ENCODE peak calls at places on chromosomes 16 and 17, in seven cellular contexts. K is activated CD4-positive, CD25-positive, alpha-beta regulatory T cell; J is prostate gland; G is GM04504; Y is activated naive CD8-positive, alpha-beta T cell treated with anti-CD3 and anti-CD28 coated beads for 36 hours; M is NCI-H748 treated with DMSO at 0.1 percent for 48 hours; T is heart right ventricle. Q is an unnamed sample.

GRCh38 chr17:38922538-38923291 is 2.7 kb upstream of the LASP1NB start:
- DNase-seq in K (no peak), G (peak; percentile 35), Y (no peak), J (peak; percentile 58), M (no peak), T (peak; percentile 91), Q (no peak)

GRCh38 chr17:28139822-28140221 is 97.3 kb downstream of the NLK start:
- DNase-seq in G (no peak), M (no peak), Y (no peak), K (no peak), T (no peak), J (no peak), Q (no peak)

GRCh38 chr16:10250137-10250850 is 68.1 kb upstream of the GRIN2A start:
- DNase-seq in T (no peak), J (peak; percentile 32), M (no peak), Y (no peak), G (no peak), K (no peak), Q (no peak)

GRCh38 chr17:13323990-13324389 is 277.7 kb downstream of the HS3ST3A1 start:
- DNase-seq in J (no peak), M (no peak), Y (no peak), T (no peak), K (no peak), G (no peak), Q (no peak)

GRCh38 chr17:6969323-6969726 is 26.5 kb upstream of the ALOX12 start:
- DNase-seq in G (no peak), Y (no peak), M (peak; percentile 44), T (no peak), J (no peak), K (no peak), Q (no peak)

GRCh38 chr17:11351479-11351878 is 110.5 kb downstream of the SHISA6 start:
- DNase-seq in M (no peak), J (peak; percentile 25), T (no peak), Y (no peak), K (no peak), G (no peak), Q (no peak)

GRCh38 chr16:4918790-4919210 is 18.1 kb downstream of the PPL start:
- DNase-seq in T (no peak), G (no peak), K (no peak), J (peak; percentile 74), Y (no peak), M (no peak), Q (no peak)

GRCh38 chr16:56451753-56452689 is 667 bp downstream of the OGFOD1 start:
- DNase-seq in G (peak; percentile 20), T (peak; percentile 42), K (no peak), Y (no peak), M (no peak), J (peak; percentile 14), Q (no peak)

GRCh38 chr16:30951785-30952184 is 2.9 kb downstream of the ORAI3 start:
- DNase-seq in T (peak; percentile 50), G (no peak), M (no peak), Y (no peak), K (no peak), J (peak; percentile 92), Q (no peak)

GRCh38 chr17:5128905-5129535 is 13.2 kb downstream of the USP6 start:
- DNase-seq in K (no peak), G (no peak), Y (no peak), J (peak; percentile 1), M (no peak), T (no peak), Q (no peak)

GRCh38 chr16:81445143-81445922 is 725 bp downstream of the CMIP start:
- DNase-seq in G (no peak), Y (peak; percentile 64), J (no peak), T (no peak), M (no peak), K (no peak), Q (no peak)

GRCh38 chr17:50192116-50192872 is 9.1 kb downstream of the COL1A1 start:
- DNase-seq in G (no peak), T (no peak), Y (no peak), M (no peak), K (no peak), J (no peak), Q (no peak)

GRCh38 chr16:3554351-3554928 is 22.8 kb downstream of the NLRC3 start:
- DNase-seq in T (no peak), M (no peak), K (no peak), J (no peak), Y (no peak), G (no peak), Q (no peak)

GRCh38 chr17:14299261-14300093 is 1.4 kb upstream of the HS3ST3B1 start:
- DNase-seq in T (no peak), K (no peak), M (no peak), J (no peak), Y (peak; percentile 45), G (no peak), Q (no peak)

GRCh38 chr17:33657181-33657580 is 364.1 kb upstream of the ASIC2 start:
- DNase-seq in K (no peak), T (no peak), Y (no peak), G (no peak), M (no peak), J (no peak), Q (no peak)

GRCh38 chr16:88804552-88805339 is 1.2 kb downstream of the CDT1 start:
- DNase-seq in Y (peak; percentile 67), M (no peak), K (no peak), T (no peak), J (no peak), G (no peak), Q (no peak)

GRCh38 chr16:89300976-89301360 is 83.5 kb downstream of the ZNF778 start:
- DNase-seq in Y (no peak), T (no peak), G (no peak), J (no peak), M (no peak), K (no peak), Q (no peak)

GRCh38 chr17:74639704-74640142 is 16.2 kb upstream of the CD300E start:
- DNase-seq in M (no peak), Y (peak; percentile 10), T (no peak), K (no peak), G (no peak), J (no peak), Q (no peak)

GRCh38 chr17:40312131-40312731 is 3.3 kb downstream of the RARA start:
- DNase-seq in T (peak; percentile 68), M (no peak), Y (no peak), K (no peak), J (no peak), G (no peak), Q (peak; percentile 88)

GRCh38 chr17:18224428-18225120 is 861 bp upstream of the LLGL1 start:
- DNase-seq in G (no peak), K (no peak), J (no peak), T (peak; percentile 24), Y (no peak), M (no peak), Q (no peak)

GRCh38 chr17:77327181-77327565 is 186.4 kb downstream of the SEC14L1 start:
- DNase-seq in T (no peak), G (no peak), K (no peak), M (no peak), Y (no peak), J (no peak), Q (no peak)

GRCh38 chr16:67833035-67833417 is 9.1 kb upstream of the THAP11 start:
- DNase-seq in T (no peak), K (no peak), M (no peak), Y (no peak), G (no peak), J (no peak), Q (no peak)

GRCh38 chr16:82955836-82956348 is 329.1 kb downstream of the CDH13 start:
- DNase-seq in K (no peak), J (no peak), G (no peak), T (no peak), M (no peak), Y (no peak), Q (no peak)

GRCh38 chr17:1056761-1057160 is 59.8 kb downstream of the TIMM22 start:
- DNase-seq in M (no peak), G (no peak), K (no peak), T (no peak), J (peak; percentile 59), Y (no peak), Q (no peak)

Q was measured in cardiac septum.